ENCODE peak calls at places on chromosomes 4 and X, in six cellular contexts. V, K, F, J, G and D are unnamed samples.

GRCh38 chr4:143482753-143483362 is 30.6 kb upstream of the SMARCA5 start:
- DNase-seq in F (peak), K (peak), V (peak), J (no peak), G (peak), D (no peak)

GRCh38 chr4:74623041-74623440 is 171.3 kb downstream of the BTC start:
- DNase-seq in J (no peak), V (peak), K (peak), G (no peak), F (no peak), D (no peak)

GRCh38 chr4:55214172-55214571 is 88.8 kb upstream of the KDR start:
- DNase-seq in F (no peak), V (peak), J (no peak), K (no peak), G (peak), D (no peak)

GRCh38 chr4:189022441-189023035 is 883.3 kb downstream of the TRIML1 start:
- DNase-seq in G (no peak), K (peak), J (no peak), V (no peak), F (no peak), D (no peak)

GRCh38 chr4:82984459-82984858 is 26.2 kb downstream of the LIN54 start:
- DNase-seq in F (no peak), G (no peak), J (no peak), V (peak), K (peak), D (no peak)

GRCh38 chrX:23372220-23372902 is 37.7 kb downstream of the PTCHD1 start:
- DNase-seq in V (peak), K (peak), G (no peak), J (no peak), F (no peak), D (no peak)

GRCh38 chr4:7823416-7823824 is 116.2 kb downstream of the AFAP1 start:
- DNase-seq in G (no peak), F (peak), J (peak), K (peak), V (peak), D (peak)

GRCh38 chr4:3469386-3470243 is 6.5 kb downstream of the DOK7 start:
- DNase-seq in F (no peak), G (no peak), V (no peak), K (no peak), J (no peak), D (peak)

GRCh38 chrX:76253432-76253831 is 80.6 kb downstream of the PBDC1 start:
- DNase-seq in V (peak), F (peak), G (peak), K (peak), J (no peak), D (no peak)

GRCh38 chr4:3293410-3294391 is 880 bp downstream of the RGS12 start:
- DNase-seq in V (no peak), K (no peak), G (no peak), F (no peak), J (no peak), D (no peak)

GRCh38 chr4:13054410-13054970 is 429.6 kb downstream of the RAB28 start:
- DNase-seq in F (no peak), J (no peak), K (peak), G (no peak), V (no peak), D (no peak)

GRCh38 chrX:31929366-31929765 is 857.5 kb upstream of the FTHL17 start:
- DNase-seq in G (no peak), K (no peak), J (no peak), V (no peak), F (no peak), D (no peak)

GRCh38 chrX:125203737-125204578 is 115.7 kb upstream of the TEX13C start:
- DNase-seq in V (no peak), J (no peak), G (no peak), K (no peak), F (peak), D (peak)

GRCh38 chr4:122047706-122048425 is 96.0 kb upstream of the TRPC3 start:
- DNase-seq in V (no peak), J (no peak), F (no peak), K (no peak), G (no peak), D (no peak)

GRCh38 chrX:115284877-115285276 is 4.6 kb upstream of the LUZP4 start:
- DNase-seq in V (peak), G (no peak), K (peak), F (no peak), J (no peak), D (no peak)

GRCh38 chrX:25004040-25004439 is 11.7 kb downstream of the ARX start:
- DNase-seq in V (no peak), J (no peak), G (no peak), F (no peak), K (no peak), D (no peak)
- H3K4me3 ChIP-seq in V (no peak), J (no peak), G (no peak), F (no peak), K (no peak), D (no peak)

GRCh38 chrX:10039821-10040793 is 72.9 kb downstream of the CLDN34 start:
- DNase-seq in F (no peak), J (no peak), V (no peak), K (peak), G (no peak), D (no peak)

GRCh38 chrX:10038585-10038984 is 71.4 kb downstream of the CLDN34 start:
- DNase-seq in V (no peak), J (no peak), K (no peak), F (no peak), G (no peak), D (no peak)

GRCh38 chrX:10041383-10041782 is 74.2 kb downstream of the CLDN34 start:
- DNase-seq in K (no peak), G (no peak), V (no peak), F (no peak), J (no peak), D (no peak)

GRCh38 chrX:10042055-10042454 is 74.9 kb downstream of the CLDN34 start:
- DNase-seq in V (no peak), G (no peak), J (no peak), K (no peak), F (no peak), D (no peak)

DNA sequence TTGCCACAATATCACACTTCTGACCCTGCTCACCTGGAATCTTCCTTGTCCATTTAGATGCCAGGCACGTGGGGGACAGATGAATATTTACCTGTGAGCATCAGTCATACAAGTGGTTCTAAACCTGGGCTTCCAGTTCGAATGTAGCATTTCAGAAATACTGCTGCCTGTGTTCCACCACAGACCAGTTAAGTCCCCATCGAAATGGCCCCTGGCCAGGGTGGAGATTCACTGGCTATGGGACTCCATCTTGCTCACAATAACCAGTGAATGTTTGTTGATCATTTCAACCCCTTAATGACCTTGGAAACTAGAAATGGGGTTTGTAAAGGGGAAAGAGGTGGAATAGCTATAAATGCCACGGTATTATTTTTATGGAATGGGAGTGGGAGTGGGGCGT is 73.8 kb downstream of the CLDN34 start:
- DNase-seq in V (no peak), F (no peak), K (no peak), G (no peak), J (no peak), D (no peak)
- H3K4me3 ChIP-seq in V (no peak), F (no peak), K (no peak), G (no peak), J (no peak), D (no peak)

DNA sequence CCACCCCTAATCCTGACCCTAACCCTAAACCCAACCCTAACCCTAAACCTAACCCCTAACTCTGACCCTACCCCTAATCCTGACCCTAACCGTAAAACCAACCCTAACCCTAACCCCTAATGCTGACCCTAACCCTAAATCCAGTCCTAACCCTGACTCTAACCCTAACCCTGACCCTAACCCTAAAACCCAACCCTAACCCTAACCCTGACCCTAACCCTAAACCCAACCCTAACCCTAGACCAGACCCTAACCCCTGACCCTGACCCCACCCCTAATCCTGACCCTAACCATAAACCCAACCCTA is 708 bp upstream of the PCGF3 start:
- DNase-seq in V (no peak), G (no peak), K (no peak), F (no peak), J (no peak), D (no peak)
- H3K4me3 ChIP-seq in V (no peak), G (peak), K (peak), F (no peak), J (peak), D (peak)

GRCh38 chr4:25253072-25253447 is 19.2 kb downstream of the PI4K2B start:
- DNase-seq in F (no peak), V (no peak), J (no peak), K (peak), G (no peak), D (no peak)
- H3K4me3 ChIP-seq in F (no peak), V (no peak), J (no peak), K (no peak), G (no peak), D (no peak)

DNA sequence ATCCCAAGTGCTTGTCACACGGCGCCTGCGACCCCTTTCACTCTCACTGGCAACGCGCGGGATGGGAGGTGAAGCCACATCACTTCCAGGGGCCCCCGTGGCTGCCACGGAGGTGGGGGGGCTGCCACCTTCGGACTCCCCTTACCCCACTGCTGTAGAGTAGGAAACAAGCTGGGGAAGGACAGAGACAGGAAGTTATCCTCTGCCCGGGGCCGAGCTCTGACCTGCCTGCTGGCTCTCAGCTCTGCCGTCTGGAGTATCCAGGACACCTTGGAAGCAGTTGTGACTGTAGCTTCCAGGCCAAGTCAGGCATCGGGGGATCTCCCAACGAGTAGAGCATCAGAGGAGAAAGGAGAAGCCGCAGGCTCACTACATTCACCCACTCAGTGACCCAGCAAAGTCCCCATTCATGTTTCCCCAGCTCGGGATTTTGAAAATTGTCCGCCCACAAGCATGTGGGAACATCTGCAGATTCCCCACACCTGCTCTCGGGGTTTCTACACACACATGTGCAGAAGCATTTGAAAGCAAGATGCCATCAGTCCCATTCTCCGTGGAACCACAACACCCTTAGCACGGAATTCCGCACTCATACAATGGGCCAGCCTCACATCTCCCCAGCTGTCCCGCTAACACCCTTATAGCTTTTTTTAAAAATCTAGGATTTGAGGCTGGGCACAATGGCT is 10.8 kb downstream of the PDZD4 start:
- DNase-seq in G (no peak), J (no peak), V (no peak), F (no peak), K (no peak), D (no peak)
- H3K4me3 ChIP-seq in G (peak), J (peak), V (peak), F (peak), K (peak), D (peak)

DNA sequence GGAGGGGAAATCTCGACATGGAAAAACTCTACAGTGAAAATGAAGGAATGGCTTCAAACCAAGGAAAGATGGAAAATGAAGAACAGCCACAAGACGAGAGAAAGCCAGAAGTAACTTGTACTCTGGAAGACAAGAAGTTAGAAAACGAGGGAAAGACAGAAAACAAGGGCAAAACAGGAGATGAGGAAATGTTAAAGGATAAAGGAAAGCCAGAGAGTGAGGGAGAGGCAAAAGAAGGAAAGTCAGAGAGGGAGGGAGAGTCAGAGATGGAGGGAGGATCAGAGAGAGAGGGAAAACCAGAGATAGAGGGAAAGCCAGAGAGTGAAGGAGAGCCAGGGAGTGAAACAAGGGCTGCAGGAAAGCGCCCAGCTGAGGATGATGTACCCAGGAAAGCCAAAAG is 1.3 kb downstream of the TCEAL4 start:
- DNase-seq in G (no peak), V (no peak), F (no peak), K (no peak), J (no peak), D (no peak)
- H3K4me3 ChIP-seq in G (peak), V (no peak), F (no peak), K (peak), J (peak), D (peak)

DNA sequence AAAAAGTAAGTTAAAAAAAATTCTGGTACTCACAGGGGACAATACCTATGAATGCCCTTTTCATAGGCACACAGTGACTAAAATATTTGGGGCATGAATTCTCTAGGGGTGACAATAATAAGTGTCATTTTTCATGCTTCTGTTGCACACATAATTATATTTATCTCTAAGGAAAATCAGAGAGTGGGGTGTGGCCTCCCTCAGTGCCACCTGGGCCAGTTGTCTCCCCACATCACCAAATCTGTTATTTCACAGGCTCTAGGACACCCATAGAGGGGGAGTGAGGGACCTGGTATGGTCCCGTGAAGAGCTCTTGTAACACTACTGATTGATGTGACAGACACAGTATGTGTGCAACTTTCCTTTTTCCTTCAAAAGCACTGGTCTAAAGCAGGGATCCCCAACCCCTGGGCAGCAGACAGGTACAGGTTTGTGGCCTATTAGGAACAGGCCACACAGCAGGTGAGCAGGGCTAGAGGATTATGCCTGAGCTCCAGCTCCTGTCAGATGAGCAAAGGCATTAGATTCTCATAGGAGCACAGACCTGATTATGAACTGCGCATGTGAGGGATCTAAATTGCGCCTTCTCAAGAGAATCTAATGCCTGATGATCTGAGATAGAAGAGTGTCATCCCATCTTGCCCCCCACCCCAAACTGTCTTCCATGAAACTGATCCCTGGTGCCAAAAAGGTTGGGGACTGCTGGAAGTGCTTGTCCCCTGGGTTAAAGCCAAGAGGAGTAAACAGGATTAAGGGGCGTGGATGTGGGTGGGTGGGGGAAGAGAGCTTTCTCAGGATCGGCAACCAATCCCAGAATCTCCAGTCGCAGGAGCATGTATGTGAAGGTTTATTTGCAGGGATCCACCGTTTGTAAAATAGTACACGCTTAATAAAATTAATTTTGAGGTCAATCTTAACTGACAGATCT is 850 bp downstream of the SLC9B1 start:
- DNase-seq in J (no peak), G (no peak), F (peak), V (no peak), K (no peak), D (no peak)
- H3K4me3 ChIP-seq in J (peak), G (peak), F (peak), V (peak), K (peak), D (peak)

GRCh38 chr4:171674781-171675180 is 138.4 kb upstream of the GALNTL6 start:
- DNase-seq in K (no peak), F (no peak), V (no peak), G (no peak), J (no peak), D (no peak)

DNA sequence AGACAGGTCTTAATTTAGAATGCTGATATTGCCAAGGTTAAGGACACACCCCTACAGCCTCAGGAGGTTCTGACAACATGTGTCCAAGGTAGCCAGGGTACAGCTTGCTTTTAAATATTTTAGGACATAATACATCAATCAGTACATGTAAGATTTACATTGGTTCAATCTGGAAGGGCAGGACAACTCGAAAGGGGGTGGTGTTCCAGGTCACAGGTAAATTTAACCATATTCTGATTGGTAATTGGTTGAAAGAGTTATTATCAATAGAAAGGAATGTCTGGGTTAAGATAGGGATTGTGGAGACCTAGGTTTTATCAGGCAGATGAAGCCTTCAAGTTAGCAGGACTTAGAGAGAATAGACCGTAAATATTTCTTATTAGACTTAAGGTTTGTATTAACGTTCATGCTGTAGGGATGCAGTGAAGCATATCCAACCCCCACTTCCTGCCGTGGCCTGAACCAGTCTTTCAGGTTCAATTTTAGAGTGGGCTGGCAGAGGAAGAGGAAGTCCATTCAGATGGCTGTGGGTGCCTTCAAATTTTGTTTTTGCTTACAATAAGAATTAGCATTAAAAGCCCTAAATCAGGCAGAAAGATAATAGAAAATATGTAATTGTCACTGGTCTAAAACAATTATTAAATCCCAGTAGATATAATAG is 136.5 kb upstream of the GALNTL6 start:
- DNase-seq in F (no peak), K (no peak), J (no peak), V (no peak), G (no peak), D (no peak)
- H3K4me3 ChIP-seq in F (no peak), K (no peak), J (no peak), V (no peak), G (no peak), D (no peak)